ENCODE peak calls at places on chromosome X, in eight cellular contexts. One of them, this sample, is unnamed.

GRCh38 chrX:29858714-29859113 is 356.6 kb upstream of the MAGEB2 start:
- DNase-seq in left ventricle myocardium inferior: no peak
- DNase-seq in transverse colon: no peak
- DNase-seq in progenitor cell of endocrine pancreas: no peak
- DNase-seq in H4: no peak
- DNase-seq in GF-D8: no peak
- DNase-seq in amygdala: no peak
- DNase-seq in mesothelial cell of epicardium: no peak
- DNase-seq in this sample: no peak

GRCh38 chrX:45771114-45771513 is 570.4 kb upstream of the DIPK2B start:
- DNase-seq in amygdala: no peak
- DNase-seq in H4: peak
- DNase-seq in mesothelial cell of epicardium: no peak
- DNase-seq in transverse colon: peak
- DNase-seq in GF-D8: no peak
- DNase-seq in progenitor cell of endocrine pancreas: no peak
- DNase-seq in left ventricle myocardium inferior: no peak
- DNase-seq in this sample: no peak

GRCh38 chrX:153814591-153815315 is 15.6 kb downstream of the PDZD4 start:
- DNase-seq in GF-D8: no peak
- DNase-seq in left ventricle myocardium inferior: no peak
- DNase-seq in transverse colon: no peak
- DNase-seq in mesothelial cell of epicardium: no peak
- DNase-seq in H4: no peak
- DNase-seq in amygdala: no peak
- DNase-seq in progenitor cell of endocrine pancreas: no peak
- DNase-seq in this sample: peak

GRCh38 chrX:143664302-143664701 is 28.4 kb upstream of the SLITRK4 start:
- DNase-seq in GF-D8: no peak
- DNase-seq in H4: peak
- DNase-seq in left ventricle myocardium inferior: no peak
- DNase-seq in progenitor cell of endocrine pancreas: no peak
- DNase-seq in amygdala: peak
- DNase-seq in transverse colon: no peak
- DNase-seq in mesothelial cell of epicardium: no peak
- DNase-seq in this sample: no peak

GRCh38 chrX:7163146-7163677 is 15.3 kb upstream of the PUDP start:
- DNase-seq in mesothelial cell of epicardium: no peak
- DNase-seq in GF-D8: no peak
- DNase-seq in left ventricle myocardium inferior: no peak
- DNase-seq in amygdala: no peak
- DNase-seq in transverse colon: no peak
- DNase-seq in progenitor cell of endocrine pancreas: no peak
- DNase-seq in H4: no peak
- DNase-seq in this sample: no peak

GRCh38 chrX:11381464-11381863 is 88.3 kb downstream of the AMELX start:
- DNase-seq in left ventricle myocardium inferior: no peak
- DNase-seq in progenitor cell of endocrine pancreas: no peak
- DNase-seq in transverse colon: peak
- DNase-seq in mesothelial cell of epicardium: no peak
- DNase-seq in H4: peak
- DNase-seq in amygdala: no peak
- DNase-seq in GF-D8: no peak
- DNase-seq in this sample: no peak

GRCh38 chrX:103357871-103358270 is 1.6 kb downstream of the TCEAL9 start:
- DNase-seq in GF-D8: no peak
- DNase-seq in left ventricle myocardium inferior: no peak
- DNase-seq in progenitor cell of endocrine pancreas: no peak
- DNase-seq in mesothelial cell of epicardium: no peak
- DNase-seq in H4: no peak
- DNase-seq in amygdala: no peak
- DNase-seq in transverse colon: no peak
- DNase-seq in this sample: no peak

GRCh38 chrX:129798888-129799287 is 19.1 kb downstream of the SASH3 start:
- DNase-seq in progenitor cell of endocrine pancreas: no peak
- DNase-seq in transverse colon: no peak
- DNase-seq in mesothelial cell of epicardium: no peak
- DNase-seq in H4: no peak
- DNase-seq in GF-D8: no peak
- DNase-seq in left ventricle myocardium inferior: no peak
- DNase-seq in amygdala: no peak
- DNase-seq in this sample: no peak

GRCh38 chrX:850471-850916 is 219.9 kb downstream of the SHOX start:
- DNase-seq in progenitor cell of endocrine pancreas: no peak
- DNase-seq in mesothelial cell of epicardium: no peak
- DNase-seq in GF-D8: no peak
- DNase-seq in H4: peak
- DNase-seq in transverse colon: no peak
- DNase-seq in amygdala: no peak
- DNase-seq in left ventricle myocardium inferior: no peak
- DNase-seq in this sample: no peak

GRCh38 chrX:14670819-14671218 is 141.5 kb downstream of the GLRA2 start:
- DNase-seq in transverse colon: no peak
- DNase-seq in GF-D8: no peak
- DNase-seq in amygdala: no peak
- DNase-seq in progenitor cell of endocrine pancreas: no peak
- DNase-seq in left ventricle myocardium inferior: no peak
- DNase-seq in mesothelial cell of epicardium: no peak
- DNase-seq in H4: no peak
- DNase-seq in this sample: no peak

GRCh38 chrX:132831336-132831973 is 127.0 kb downstream of the HS6ST2 start:
- DNase-seq in progenitor cell of endocrine pancreas: no peak
- DNase-seq in transverse colon: no peak
- DNase-seq in mesothelial cell of epicardium: no peak
- DNase-seq in left ventricle myocardium inferior: no peak
- DNase-seq in GF-D8: no peak
- DNase-seq in amygdala: no peak
- DNase-seq in H4: no peak
- DNase-seq in this sample: no peak

GRCh38 chrX:37060999-37061398 is 52.8 kb downstream of the FAM47C start:
- DNase-seq in H4: peak
- DNase-seq in mesothelial cell of epicardium: no peak
- DNase-seq in GF-D8: peak
- DNase-seq in left ventricle myocardium inferior: no peak
- DNase-seq in transverse colon: no peak
- DNase-seq in progenitor cell of endocrine pancreas: no peak
- DNase-seq in amygdala: peak
- DNase-seq in this sample: no peak

GRCh38 chrX:44400588-44400987 is 57.1 kb upstream of the EFHC2 start:
- DNase-seq in GF-D8: no peak
- DNase-seq in mesothelial cell of epicardium: no peak
- DNase-seq in H4: peak
- DNase-seq in left ventricle myocardium inferior: no peak
- DNase-seq in progenitor cell of endocrine pancreas: no peak
- DNase-seq in amygdala: no peak
- DNase-seq in transverse colon: no peak
- DNase-seq in this sample: no peak

GRCh38 chrX:41553688-41554087 is 106.5 kb downstream of the NYX start:
- DNase-seq in transverse colon: no peak
- DNase-seq in H4: no peak
- DNase-seq in left ventricle myocardium inferior: no peak
- DNase-seq in mesothelial cell of epicardium: no peak
- DNase-seq in GF-D8: no peak
- DNase-seq in progenitor cell of endocrine pancreas: no peak
- DNase-seq in amygdala: no peak
- DNase-seq in this sample: no peak

GRCh38 chrX:39165773-39166172 is 364.5 kb downstream of the MID1IP1 start:
- DNase-seq in mesothelial cell of epicardium: no peak
- DNase-seq in GF-D8: no peak
- DNase-seq in H4: no peak
- DNase-seq in amygdala: no peak
- DNase-seq in transverse colon: no peak
- DNase-seq in progenitor cell of endocrine pancreas: no peak
- DNase-seq in left ventricle myocardium inferior: no peak
- DNase-seq in this sample: no peak

GRCh38 chrX:3176439-3176820 is 135.2 kb downstream of the ARSF start:
- DNase-seq in amygdala: no peak
- DNase-seq in mesothelial cell of epicardium: no peak
- DNase-seq in transverse colon: no peak
- DNase-seq in left ventricle myocardium inferior: no peak
- DNase-seq in GF-D8: no peak
- DNase-seq in progenitor cell of endocrine pancreas: no peak
- DNase-seq in H4: peak
- DNase-seq in this sample: no peak

GRCh38 chrX:15465347-15465746 is 27.8 kb downstream of the PIR start:
- DNase-seq in H4: no peak
- DNase-seq in left ventricle myocardium inferior: no peak
- DNase-seq in GF-D8: peak
- DNase-seq in progenitor cell of endocrine pancreas: no peak
- DNase-seq in transverse colon: no peak
- DNase-seq in amygdala: no peak
- DNase-seq in mesothelial cell of epicardium: no peak
- DNase-seq in this sample: no peak

GRCh38 chrX:3743821-3744439 is 30.5 kb upstream of the PRKX start:
- DNase-seq in amygdala: no peak
- DNase-seq in mesothelial cell of epicardium: no peak
- DNase-seq in left ventricle myocardium inferior: no peak
- DNase-seq in GF-D8: peak
- DNase-seq in progenitor cell of endocrine pancreas: no peak
- DNase-seq in transverse colon: peak
- DNase-seq in H4: no peak
- DNase-seq in this sample: no peak